ENCODE peak calls at places on chromosomes 2 and 18, in seven cellular contexts. One of them, this sample, is unnamed.

GRCh38 chr18:48868468-48869466 is 82.0 kb downstream of the SMAD7 start:
- DNase-seq in cardiac fibroblast: no peak
- DNase-seq in GM23338: no peak
- DNase-seq in osteocyte: no peak
- DNase-seq in CD4-positive, alpha-beta T cell: peak; percentile 9
- DNase-seq in ascending aorta: no peak
- DNase-seq in prostate gland: no peak
- DNase-seq in this sample: peak; percentile 44

GRCh38 chr2:88350641-88351601 is 101.6 kb downstream of the FOXI3 start:
- DNase-seq in cardiac fibroblast: peak; percentile 34
- DNase-seq in GM23338: peak; percentile 93
- DNase-seq in osteocyte: peak; percentile 86
- DNase-seq in CD4-positive, alpha-beta T cell: peak; percentile 67
- DNase-seq in prostate gland: peak; percentile 32
- DNase-seq in ascending aorta: peak; percentile 65
- DNase-seq in this sample: peak; percentile 44

GRCh38 chr18:14074187-14074586 is 58.0 kb downstream of the ZNF519 start:
- DNase-seq in GM23338: peak; percentile 74
- DNase-seq in CD4-positive, alpha-beta T cell: no peak
- DNase-seq in cardiac fibroblast: no peak
- DNase-seq in ascending aorta: no peak
- DNase-seq in osteocyte: no peak
- DNase-seq in prostate gland: no peak
- DNase-seq in this sample: no peak

GRCh38 chr2:16907645-16908282 is 242.1 kb upstream of the CYRIA start:
- DNase-seq in osteocyte: no peak
- DNase-seq in cardiac fibroblast: no peak
- DNase-seq in CD4-positive, alpha-beta T cell: no peak
- DNase-seq in prostate gland: no peak
- DNase-seq in GM23338: no peak
- DNase-seq in ascending aorta: no peak
- DNase-seq in this sample: no peak

GRCh38 chr2:69026026-69026425 is 13.0 kb downstream of the ANTXR1 start:
- DNase-seq in osteocyte: no peak
- DNase-seq in ascending aorta: no peak
- DNase-seq in GM23338: peak; percentile 79
- DNase-seq in prostate gland: peak; percentile 32
- DNase-seq in cardiac fibroblast: peak; percentile 58
- DNase-seq in CD4-positive, alpha-beta T cell: no peak
- DNase-seq in this sample: no peak

GRCh38 chr18:63074987-63075404 is 244.6 kb downstream of the BCL2 start:
- DNase-seq in CD4-positive, alpha-beta T cell: peak; percentile 40
- DNase-seq in GM23338: peak; percentile 87
- DNase-seq in ascending aorta: peak; percentile 85
- DNase-seq in osteocyte: peak; percentile 91
- DNase-seq in cardiac fibroblast: peak; percentile 30
- DNase-seq in prostate gland: peak; percentile 73
- DNase-seq in this sample: peak; percentile 45

GRCh38 chr18:74921057-74921820 is 287.7 kb downstream of the PTGR3 start:
- DNase-seq in CD4-positive, alpha-beta T cell: no peak
- DNase-seq in osteocyte: no peak
- DNase-seq in prostate gland: no peak
- DNase-seq in GM23338: peak; percentile 75
- DNase-seq in ascending aorta: no peak
- DNase-seq in cardiac fibroblast: no peak
- DNase-seq in this sample: no peak

GRCh38 chr2:150484006-150484405 is 3.5 kb downstream of the RND3 start:
- DNase-seq in CD4-positive, alpha-beta T cell: no peak
- DNase-seq in ascending aorta: no peak
- DNase-seq in prostate gland: no peak
- DNase-seq in osteocyte: no peak
- DNase-seq in GM23338: no peak
- DNase-seq in cardiac fibroblast: no peak
- DNase-seq in this sample: no peak

GRCh38 chr2:58896600-58896999 is 655.5 kb upstream of the FANCL start:
- DNase-seq in prostate gland: no peak
- DNase-seq in CD4-positive, alpha-beta T cell: no peak
- DNase-seq in ascending aorta: no peak
- DNase-seq in osteocyte: no peak
- DNase-seq in GM23338: no peak
- DNase-seq in cardiac fibroblast: no peak
- DNase-seq in this sample: no peak

GRCh38 chr2:201955702-201956141 is 77.9 kb upstream of the FZD7 start:
- DNase-seq in GM23338: no peak
- DNase-seq in CD4-positive, alpha-beta T cell: no peak
- DNase-seq in ascending aorta: no peak
- DNase-seq in osteocyte: no peak
- DNase-seq in cardiac fibroblast: peak; percentile 49
- DNase-seq in prostate gland: no peak
- DNase-seq in this sample: no peak

GRCh38 chr18:78697446-78697845 is 282.2 kb upstream of the SALL3 start:
- DNase-seq in cardiac fibroblast: no peak
- DNase-seq in ascending aorta: no peak
- DNase-seq in osteocyte: no peak
- DNase-seq in prostate gland: no peak
- DNase-seq in CD4-positive, alpha-beta T cell: no peak
- DNase-seq in GM23338: no peak
- DNase-seq in this sample: no peak

GRCh38 chr2:71940695-71941094 is 207.0 kb downstream of the CYP26B1 start:
- DNase-seq in prostate gland: peak; percentile 0
- DNase-seq in GM23338: no peak
- DNase-seq in ascending aorta: peak; percentile 64
- DNase-seq in CD4-positive, alpha-beta T cell: no peak
- DNase-seq in osteocyte: peak; percentile 85
- DNase-seq in cardiac fibroblast: no peak
- DNase-seq in this sample: no peak

GRCh38 chr2:63192889-63193778 is 142.5 kb downstream of the OTX1 start:
- DNase-seq in ascending aorta: no peak
- DNase-seq in CD4-positive, alpha-beta T cell: no peak
- DNase-seq in cardiac fibroblast: no peak
- DNase-seq in osteocyte: no peak
- DNase-seq in prostate gland: no peak
- DNase-seq in GM23338: no peak
- DNase-seq in this sample: no peak

GRCh38 chr2:108182489-108182888 is 57.3 kb upstream of the SULT1C3 start:
- DNase-seq in cardiac fibroblast: no peak
- DNase-seq in GM23338: peak; percentile 91
- DNase-seq in osteocyte: no peak
- DNase-seq in CD4-positive, alpha-beta T cell: no peak
- DNase-seq in prostate gland: no peak
- DNase-seq in ascending aorta: no peak
- DNase-seq in this sample: no peak

GRCh38 chr2:181770145-181770544 is 89.8 kb upstream of the NEUROD1 start:
- DNase-seq in osteocyte: no peak
- DNase-seq in ascending aorta: no peak
- DNase-seq in cardiac fibroblast: no peak
- DNase-seq in GM23338: no peak
- DNase-seq in prostate gland: peak; percentile 15
- DNase-seq in CD4-positive, alpha-beta T cell: no peak
- DNase-seq in this sample: no peak

GRCh38 chr2:37780097-37780676 is 108.7 kb upstream of the CDC42EP3 start:
- DNase-seq in CD4-positive, alpha-beta T cell: no peak
- DNase-seq in ascending aorta: no peak
- DNase-seq in GM23338: no peak
- DNase-seq in cardiac fibroblast: no peak
- DNase-seq in prostate gland: no peak
- DNase-seq in osteocyte: no peak
- DNase-seq in this sample: no peak

GRCh38 chr2:31429759-31430438 is 15.4 kb upstream of the XDH start:
- DNase-seq in CD4-positive, alpha-beta T cell: peak; percentile 3
- DNase-seq in ascending aorta: no peak
- DNase-seq in osteocyte: no peak
- DNase-seq in cardiac fibroblast: no peak
- DNase-seq in GM23338: no peak
- DNase-seq in prostate gland: no peak
- DNase-seq in this sample: no peak

GRCh38 chr2:197964720-197965119 is 160.3 kb downstream of the PLCL1 start:
- DNase-seq in CD4-positive, alpha-beta T cell: no peak
- DNase-seq in cardiac fibroblast: no peak
- DNase-seq in prostate gland: no peak
- DNase-seq in osteocyte: no peak
- DNase-seq in GM23338: no peak
- DNase-seq in ascending aorta: no peak
- DNase-seq in this sample: no peak

GRCh38 chr2:238424313-238424700 is 2.4 kb upstream of the ASB1 start:
- DNase-seq in ascending aorta: no peak
- DNase-seq in osteocyte: peak; percentile 73
- DNase-seq in GM23338: no peak
- DNase-seq in cardiac fibroblast: peak; percentile 78
- DNase-seq in prostate gland: no peak
- DNase-seq in CD4-positive, alpha-beta T cell: no peak
- DNase-seq in this sample: no peak

GRCh38 chr2:27705851-27706622 is 42.3 kb downstream of the SLC4A1AP start:
- DNase-seq in ascending aorta: peak; percentile 98
- DNase-seq in CD4-positive, alpha-beta T cell: no peak
- DNase-seq in osteocyte: no peak
- DNase-seq in GM23338: no peak
- DNase-seq in cardiac fibroblast: peak; percentile 96
- DNase-seq in prostate gland: peak; percentile 90
- DNase-seq in this sample: no peak

GRCh38 chr18:76379226-76380126 is 115.6 kb downstream of the ZNF516 start:
- DNase-seq in osteocyte: no peak
- DNase-seq in CD4-positive, alpha-beta T cell: no peak
- DNase-seq in cardiac fibroblast: no peak
- DNase-seq in ascending aorta: no peak
- DNase-seq in GM23338: no peak
- DNase-seq in prostate gland: no peak
- DNase-seq in this sample: no peak

GRCh38 chr18:812673-813404 is 797 bp upstream of the YES1 start:
- DNase-seq in ascending aorta: peak; percentile 92
- DNase-seq in osteocyte: no peak
- DNase-seq in prostate gland: peak; percentile 61
- DNase-seq in GM23338: peak; percentile 84
- DNase-seq in CD4-positive, alpha-beta T cell: peak; percentile 39
- DNase-seq in cardiac fibroblast: peak; percentile 94
- DNase-seq in this sample: peak; percentile 17

GRCh38 chr2:137969418-137969765 is 5.1 kb downstream of the HNMT start:
- DNase-seq in cardiac fibroblast: peak; percentile 98
- DNase-seq in GM23338: no peak
- DNase-seq in osteocyte: no peak
- DNase-seq in ascending aorta: peak; percentile 70
- DNase-seq in prostate gland: no peak
- DNase-seq in CD4-positive, alpha-beta T cell: no peak
- DNase-seq in this sample: no peak

GRCh38 chr2:45494275-45494977 is 116.6 kb downstream of the SRBD1 start:
- DNase-seq in ascending aorta: no peak
- DNase-seq in CD4-positive, alpha-beta T cell: no peak
- DNase-seq in cardiac fibroblast: peak; percentile 91
- DNase-seq in GM23338: peak; percentile 86
- DNase-seq in prostate gland: peak; percentile 32
- DNase-seq in osteocyte: no peak
- DNase-seq in this sample: no peak
- TF ChIP-seq CTCF in ascending aorta: peak; percentile 87
- TF ChIP-seq CTCF in CD4-positive, alpha-beta T cell: peak; percentile 78
- TF ChIP-seq CTCF in cardiac fibroblast: peak; percentile 68
- TF ChIP-seq CTCF in GM23338: peak; percentile 74
- TF ChIP-seq CTCF in prostate gland: peak; percentile 84
- TF ChIP-seq CTCF in osteocyte: peak; percentile 79
- TF ChIP-seq CTCF in this sample: peak; percentile 50

GRCh38 chr2:106561803-106562202 is 74.6 kb downstream of the CD8B2 start:
- DNase-seq in cardiac fibroblast: no peak
- DNase-seq in CD4-positive, alpha-beta T cell: no peak
- DNase-seq in GM23338: no peak
- DNase-seq in ascending aorta: no peak
- DNase-seq in prostate gland: peak; percentile 30
- DNase-seq in osteocyte: no peak
- DNase-seq in this sample: no peak
- TF ChIP-seq CTCF in cardiac fibroblast: no peak
- TF ChIP-seq CTCF in CD4-positive, alpha-beta T cell: no peak
- TF ChIP-seq CTCF in GM23338: no peak
- TF ChIP-seq CTCF in ascending aorta: no peak
- TF ChIP-seq CTCF in prostate gland: no peak
- TF ChIP-seq CTCF in osteocyte: no peak
- TF ChIP-seq CTCF in this sample: no peak

GRCh38 chr18:46516555-46516954 is 140.5 kb downstream of the LOXHD1 start:
- DNase-seq in cardiac fibroblast: no peak
- DNase-seq in CD4-positive, alpha-beta T cell: no peak
- DNase-seq in ascending aorta: no peak
- DNase-seq in prostate gland: no peak
- DNase-seq in osteocyte: no peak
- DNase-seq in GM23338: no peak
- DNase-seq in this sample: no peak

GRCh38 chr18:46519870-46520269 is 137.2 kb downstream of the LOXHD1 start:
- DNase-seq in GM23338: no peak
- DNase-seq in prostate gland: no peak
- DNase-seq in cardiac fibroblast: no peak
- DNase-seq in ascending aorta: no peak
- DNase-seq in osteocyte: peak; percentile 53
- DNase-seq in CD4-positive, alpha-beta T cell: no peak
- DNase-seq in this sample: no peak

GRCh38 chr18:46518438-46518837 is 138.6 kb downstream of the LOXHD1 start:
- DNase-seq in cardiac fibroblast: no peak
- DNase-seq in prostate gland: peak; percentile 16
- DNase-seq in ascending aorta: no peak
- DNase-seq in GM23338: peak; percentile 55
- DNase-seq in CD4-positive, alpha-beta T cell: no peak
- DNase-seq in osteocyte: peak; percentile 64
- DNase-seq in this sample: no peak
- TF ChIP-seq CTCF in cardiac fibroblast: no peak
- TF ChIP-seq CTCF in prostate gland: peak; percentile 36
- TF ChIP-seq CTCF in ascending aorta: peak; percentile 26
- TF ChIP-seq CTCF in GM23338: peak; percentile 59
- TF ChIP-seq CTCF in CD4-positive, alpha-beta T cell: no peak
- TF ChIP-seq CTCF in osteocyte: no peak
- TF ChIP-seq CTCF in this sample: no peak

GRCh38 chr2:194166818-194167217 is 1490.2 kb upstream of the SLC39A10 start:
- DNase-seq in cardiac fibroblast: peak; percentile 39
- DNase-seq in GM23338: peak; percentile 62
- DNase-seq in prostate gland: no peak
- DNase-seq in osteocyte: no peak
- DNase-seq in CD4-positive, alpha-beta T cell: no peak
- DNase-seq in ascending aorta: no peak
- DNase-seq in this sample: no peak
- TF ChIP-seq CTCF in cardiac fibroblast: peak; percentile 75
- TF ChIP-seq CTCF in GM23338: peak; percentile 74
- TF ChIP-seq CTCF in prostate gland: peak; percentile 27
- TF ChIP-seq CTCF in osteocyte: peak; percentile 65
- TF ChIP-seq CTCF in CD4-positive, alpha-beta T cell: peak; percentile 38
- TF ChIP-seq CTCF in ascending aorta: peak; percentile 15
- TF ChIP-seq CTCF in this sample: no peak

DNA sequence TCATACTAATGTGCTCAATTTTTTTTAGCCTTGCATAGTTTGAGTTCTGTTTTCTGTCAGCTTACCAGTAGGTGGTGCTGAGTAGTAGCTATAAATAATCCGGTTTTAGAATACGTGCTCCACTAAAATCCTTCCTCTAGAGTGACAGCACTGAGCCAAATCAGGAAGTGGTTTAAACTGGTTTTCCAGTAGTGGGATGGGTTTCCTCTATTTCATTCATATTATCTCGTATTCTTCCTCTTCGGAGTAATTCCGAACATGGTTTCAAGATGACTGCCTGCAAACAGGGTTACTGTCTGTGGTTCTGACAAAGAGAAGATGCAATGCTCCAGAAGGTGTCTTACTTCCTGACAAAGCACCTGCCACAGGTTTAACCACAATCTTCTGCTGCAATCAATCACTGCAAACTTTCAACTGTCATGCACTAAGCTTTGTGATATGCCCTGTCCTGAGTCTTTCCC is 496.9 kb upstream of the VRK2 start:
- DNase-seq in CD4-positive, alpha-beta T cell: no peak
- DNase-seq in osteocyte: no peak
- DNase-seq in ascending aorta: no peak
- DNase-seq in prostate gland: no peak
- DNase-seq in GM23338: peak; percentile 58
- DNase-seq in cardiac fibroblast: no peak
- DNase-seq in this sample: no peak
- TF ChIP-seq CTCF in CD4-positive, alpha-beta T cell: peak; percentile 17
- TF ChIP-seq CTCF in osteocyte: peak; percentile 63
- TF ChIP-seq CTCF in ascending aorta: no peak
- TF ChIP-seq CTCF in prostate gland: no peak
- TF ChIP-seq CTCF in GM23338: peak; percentile 65
- TF ChIP-seq CTCF in cardiac fibroblast: peak; percentile 35
- TF ChIP-seq CTCF in this sample: no peak